ENCODE peak calls at places on chromosomes 5 and 9, in six cellular contexts. L is HCT116, Z is GM12878, X is HepG2, W is SK-N-SH, A is H1. H is an unnamed sample.

GRCh38 chr5:34652916-34653315 is 3.2 kb upstream of the RAI14 start:
- DNase-seq in L (no peak), Z (no peak), X (no peak), W (no peak), A (no peak), H (no peak)

GRCh38 chr5:129135633-129136032 is 41.1 kb downstream of the ISOC1 start:
- DNase-seq in L (peak), Z (no peak), X (peak), W (no peak), A (no peak), H (no peak)

GRCh38 chr5:159182691-159183090 is 26.7 kb downstream of the RNF145 start:
- DNase-seq in L (no peak), Z (no peak), X (peak), W (no peak), A (no peak), H (no peak)

GRCh38 chr5:132854301-132854700 is 12.0 kb downstream of the GDF9 start:
- DNase-seq in L (no peak), Z (no peak), X (no peak), W (peak), A (no peak), H (no peak)

GRCh38 chr5:8726383-8727036 is 819.4 kb downstream of the SEMA5A start:
- DNase-seq in L (no peak), Z (no peak), X (no peak), W (no peak), A (no peak), H (no peak)

GRCh38 chr5:113663879-113664278 is 150.4 kb downstream of the YTHDC2 start:
- DNase-seq in L (peak), Z (no peak), X (peak), W (peak), A (peak), H (peak)

GRCh38 chr9:30997291-30997690 is 1387.2 kb upstream of the ACO1 start:
- DNase-seq in L (no peak), Z (no peak), X (no peak), W (no peak), A (no peak), H (no peak)

GRCh38 chr5:143842920-143843319 is 31.0 kb downstream of the HMHB1 start:
- DNase-seq in L (no peak), Z (no peak), X (no peak), W (no peak), A (no peak), H (no peak)

GRCh38 chr9:18037981-18038380 is 436.0 kb upstream of the ADAMTSL1 start:
- DNase-seq in L (no peak), Z (no peak), X (no peak), W (no peak), A (no peak), H (no peak)

GRCh38 chr5:62790348-62790747 is 211.7 kb downstream of the LRRC70 start:
- DNase-seq in L (no peak), Z (no peak), X (peak), W (no peak), A (no peak), H (no peak)

GRCh38 chr9:8832956-8833355 is 1033.4 kb upstream of the DMAC1 start:
- DNase-seq in L (no peak), Z (no peak), X (no peak), W (no peak), A (no peak), H (no peak)

GRCh38 chr5:139243425-139243965 is 45.3 kb upstream of the SIL1 start:
- DNase-seq in L (no peak), Z (no peak), X (no peak), W (no peak), A (no peak), H (no peak)

GRCh38 chr5:31763399-31763798 is 124.5 kb downstream of the PDZD2 start:
- DNase-seq in L (no peak), Z (no peak), X (no peak), W (no peak), A (no peak), H (no peak)

GRCh38 chr9:16485575-16486321 is 384.7 kb downstream of the BNC2 start:
- DNase-seq in L (no peak), Z (no peak), X (no peak), W (no peak), A (peak), H (no peak)

GRCh38 chr9:5621327-5621726 is 7.6 kb upstream of the RIC1 start:
- DNase-seq in L (peak), Z (no peak), X (no peak), W (no peak), A (no peak), H (no peak)

GRCh38 chr9:18596920-18597319 is 123.0 kb downstream of the ADAMTSL1 start:
- DNase-seq in L (no peak), Z (no peak), X (no peak), W (no peak), A (no peak), H (no peak)

GRCh38 chr5:6452622-6453504 is 4.2 kb downstream of the UBE2QL1 start:
- DNase-seq in L (no peak), Z (no peak), X (no peak), W (no peak), A (no peak), H (no peak)

GRCh38 chr5:10633271-10634049 is 69.6 kb downstream of the ANKRD33B start:
- DNase-seq in L (no peak), Z (no peak), X (no peak), W (no peak), A (no peak), H (no peak)

GRCh38 chr9:113682297-113682771 is 193.8 kb upstream of the ZNF618 start:
- DNase-seq in L (peak), Z (no peak), X (peak), W (peak), A (peak), H (peak)

GRCh38 chr5:90921428-90921973 is 362.9 kb downstream of the ADGRV1 start:
- DNase-seq in L (no peak), Z (no peak), X (no peak), W (no peak), A (no peak), H (no peak)

GRCh38 chr9:13351768-13352386 is 72.4 kb upstream of the MPDZ start:
- DNase-seq in L (peak), Z (no peak), X (peak), W (peak), A (no peak), H (no peak)

GRCh38 chr9:107147134-107147533 is 135.9 kb upstream of the RAD23B start:
- DNase-seq in L (no peak), Z (no peak), X (no peak), W (no peak), A (no peak), H (no peak)

GRCh38 chr5:36724429-36725332 is 118.3 kb downstream of the SLC1A3 start:
- DNase-seq in L (no peak), Z (peak), X (no peak), W (no peak), A (no peak), H (no peak)

GRCh38 chr5:147753783-147754182 is 28.7 kb downstream of the JAKMIP2 start:
- DNase-seq in L (no peak), Z (no peak), X (no peak), W (no peak), A (no peak), H (no peak)

GRCh38 chr9:112020680-112021596 is 124.3 kb downstream of the UGCG start:
- DNase-seq in L (peak), Z (peak), X (peak), W (no peak), A (no peak), H (peak)

GRCh38 chr5:22892441-22892840 is 39.3 kb upstream of the CDH12 start:
- DNase-seq in L (no peak), Z (no peak), X (no peak), W (no peak), A (no peak), H (no peak)

GRCh38 chr5:11946317-11946716 is 42.1 kb upstream of the CTNND2 start:
- DNase-seq in L (no peak), Z (no peak), X (no peak), W (no peak), A (no peak), H (no peak)

GRCh38 chr9:125844611-125845010 is 97.4 kb downstream of the PBX3 start:
- DNase-seq in L (no peak), Z (no peak), X (no peak), W (no peak), A (no peak), H (no peak)

GRCh38 chr9:87799503-87799902 is 73.6 kb downstream of the CTSL start:
- DNase-seq in L (no peak), Z (no peak), X (no peak), W (no peak), A (no peak), H (no peak)
- TF ChIP-seq SIN3A in L (no peak), Z (no peak), X (no peak), W (no peak), A (no peak), H (no peak)

GRCh38 chr5:150227606-150228273 is 37.9 kb downstream of the SLC6A7 start:
- DNase-seq in L (no peak), Z (no peak), X (no peak), W (peak), A (no peak), H (no peak)
- TF ChIP-seq SIN3A in L (no peak), Z (no peak), X (no peak), W (no peak), A (no peak), H (no peak)

DNA sequence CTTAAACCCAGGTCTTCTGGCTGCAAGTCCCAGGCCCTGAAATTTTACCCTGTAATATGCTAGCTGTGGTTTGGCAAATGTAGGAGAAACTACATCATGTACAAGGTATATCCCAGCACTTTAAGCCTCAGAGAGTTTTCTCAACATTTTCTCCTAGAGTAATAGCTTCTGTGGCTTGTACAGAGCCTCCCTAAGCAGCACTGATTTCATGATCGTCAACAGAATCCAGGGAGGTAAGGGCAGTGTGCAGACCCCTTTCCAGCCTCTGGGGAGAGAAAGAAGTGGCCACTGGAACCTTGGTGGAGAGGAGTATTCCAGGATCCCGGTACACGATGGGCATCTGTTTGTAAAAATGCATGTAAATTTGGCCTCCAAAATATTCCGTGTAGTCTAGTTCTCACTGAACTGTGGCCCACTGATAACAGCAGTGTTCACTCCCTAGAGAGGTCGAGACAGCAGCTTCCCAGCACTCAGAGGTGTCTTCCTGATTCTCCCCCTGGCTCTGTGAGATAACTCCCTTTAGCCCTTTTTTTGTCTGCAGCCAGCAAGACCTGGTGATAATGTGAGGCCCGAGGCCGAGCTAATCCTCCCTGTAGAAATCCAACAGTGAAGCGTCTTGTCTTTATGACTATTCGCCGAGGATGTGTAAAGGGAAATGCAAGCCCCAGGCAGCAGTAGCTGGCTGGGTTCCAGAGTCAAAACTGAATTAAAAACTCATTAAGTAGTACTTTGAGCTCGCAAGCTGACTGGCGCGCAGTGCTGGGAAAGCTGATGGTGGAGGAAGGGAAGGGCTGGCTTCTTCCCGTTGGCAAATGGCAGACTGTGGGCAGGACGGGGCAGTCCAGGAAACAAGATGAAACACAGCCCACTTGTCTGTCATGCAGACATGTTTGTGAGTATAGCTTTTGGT is 59.0 kb downstream of the MAP1B start:
- DNase-seq in L (no peak), Z (no peak), X (no peak), W (peak), A (peak), H (no peak)
- TF ChIP-seq SIN3A in L (no peak), Z (no peak), X (no peak), W (peak), A (no peak), H (no peak)

GRCh38 chr5:77936365-77936693 is 160.2 kb upstream of the TBCA start:
- DNase-seq in L (no peak), Z (no peak), X (no peak), W (no peak), A (no peak), H (no peak)

GRCh38 chr5:77937015-77937908 is 161.1 kb upstream of the TBCA start:
- DNase-seq in L (no peak), Z (peak), X (no peak), W (no peak), A (no peak), H (no peak)

GRCh38 chr5:77935516-77936364 is 159.6 kb upstream of the TBCA start:
- DNase-seq in L (no peak), Z (peak), X (no peak), W (no peak), A (no peak), H (no peak)
- TF ChIP-seq SIN3A in L (no peak), Z (no peak), X (no peak), W (no peak), A (no peak), H (no peak)

GRCh38 chr5:88836195-88836838 is 46.7 kb downstream of the MEF2C start:
- DNase-seq in L (no peak), Z (no peak), X (no peak), W (no peak), A (no peak), H (no peak)
- TF ChIP-seq SIN3A in L (no peak), Z (no peak), X (no peak), W (no peak), A (no peak), H (no peak)

GRCh38 chr9:77163889-77164288 is 13.4 kb upstream of the VPS13A start:
- DNase-seq in L (no peak), Z (no peak), X (no peak), W (no peak), A (no peak), H (no peak)
- TF ChIP-seq SIN3A in L (no peak), Z (no peak), X (no peak), W (no peak), A (no peak), H (no peak)

GRCh38 chr5:55864606-55865541 is 13.7 kb downstream of the IL31RA start:
- DNase-seq in L (no peak), Z (no peak), X (peak), W (no peak), A (no peak), H (no peak)

GRCh38 chr5:55868846-55869245 is 17.7 kb downstream of the IL31RA start:
- DNase-seq in L (peak), Z (no peak), X (peak), W (no peak), A (no peak), H (peak)

GRCh38 chr5:55866485-55866884 is 15.3 kb downstream of the IL31RA start:
- DNase-seq in L (no peak), Z (no peak), X (no peak), W (no peak), A (no peak), H (no peak)

GRCh38 chr5:55866934-55867333 is 15.8 kb downstream of the IL31RA start:
- DNase-seq in L (no peak), Z (no peak), X (no peak), W (no peak), A (no peak), H (no peak)

DNA sequence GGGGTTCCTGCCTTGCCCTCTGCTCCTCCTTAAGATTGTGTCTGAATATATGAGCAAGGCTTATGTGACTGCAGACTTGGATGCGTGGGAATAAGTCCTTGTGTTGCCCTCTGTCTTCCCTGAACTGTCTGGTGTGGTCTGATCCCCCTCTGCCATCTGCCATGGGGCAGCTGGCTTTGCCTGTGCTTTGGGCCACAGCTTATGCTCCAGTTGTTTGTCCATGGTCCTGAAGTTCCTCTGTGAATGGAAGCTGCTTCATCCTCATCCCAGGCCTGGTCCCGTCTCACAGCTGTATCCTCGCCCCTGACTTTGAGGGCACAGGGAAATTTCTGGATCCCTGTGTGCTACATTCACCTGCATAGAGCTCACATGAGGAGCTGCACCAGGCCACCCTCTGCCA is 14.7 kb downstream of the IL31RA start:
- DNase-seq in L (no peak), Z (no peak), X (peak), W (no peak), A (no peak), H (no peak)
- TF ChIP-seq SIN3A in L (no peak), Z (no peak), X (no peak), W (no peak), A (no peak), H (no peak)

DNA sequence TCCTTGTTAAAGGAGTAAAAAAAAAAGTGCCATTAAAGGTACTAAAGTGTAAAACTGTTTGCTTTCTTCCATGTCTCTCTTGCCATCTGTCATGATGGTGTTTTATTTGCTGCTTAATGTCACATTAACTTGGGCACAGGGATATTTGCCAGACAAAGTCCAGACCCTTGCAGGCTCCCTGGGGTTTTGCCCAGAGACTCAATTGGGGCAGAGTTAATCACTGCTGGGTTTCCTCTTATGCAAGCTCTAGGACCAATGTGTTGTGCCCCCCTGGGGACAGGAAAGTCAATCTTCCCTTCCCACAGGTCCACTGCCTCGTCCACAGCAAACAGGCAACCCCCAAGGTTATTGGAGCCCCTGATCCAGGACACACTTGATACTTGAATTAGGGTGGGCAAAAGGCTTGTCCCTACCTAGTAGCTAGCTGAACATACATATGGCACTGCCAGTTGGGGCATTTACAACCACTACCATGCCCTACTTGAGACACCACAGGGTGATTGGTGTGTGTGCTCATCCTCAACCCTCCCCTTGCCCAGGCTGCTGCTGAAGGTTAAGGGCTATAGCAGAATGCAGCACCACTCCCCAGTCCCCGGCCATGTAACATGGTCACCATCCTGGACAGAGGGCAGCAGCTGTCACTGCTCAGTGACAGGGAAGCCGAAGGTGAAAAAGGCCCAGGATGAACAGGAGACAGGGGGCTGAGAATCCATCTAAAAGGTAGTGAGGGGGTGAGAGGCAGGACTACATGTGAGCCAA is 274.1 kb upstream of the SGCD start:
- DNase-seq in L (no peak), Z (no peak), X (no peak), W (no peak), A (no peak), H (no peak)
- TF ChIP-seq SIN3A in L (no peak), Z (no peak), X (no peak), W (no peak), A (no peak), H (no peak)

H was measured in Panc1.